ENCODE peak calls at places on chromosomes 11 and 22, in eight cellular contexts. G, U, L, I, C, P, W and Z are unnamed samples.

GRCh38 chr11:952406-953385 is 27.0 kb downstream of the AP2A2 start:
- DNase-seq in I (no peak), G (peak; percentile 27), P (no peak), W (no peak), L (no peak), U (peak; percentile 84), C (peak; percentile 38), Z (no peak)

GRCh38 chr22:46336119-46337078 is 885 bp downstream of the TRMU start:
- DNase-seq in W (no peak), L (no peak), C (peak; percentile 63), I (peak; percentile 35), G (no peak), U (peak; percentile 66), P (no peak), Z (no peak)

GRCh38 chr11:123145220-123145619 is 49.8 kb downstream of the CLMP start:
- DNase-seq in P (no peak), W (peak; percentile 38), I (no peak), U (no peak), G (peak; percentile 57), C (no peak), L (peak; percentile 50), Z (no peak)

GRCh38 chr11:65489061-65489705 is 9.7 kb upstream of the MALAT1 start:
- DNase-seq in L (no peak), P (no peak), U (peak; percentile 57), I (peak; percentile 34), C (peak; percentile 96), G (peak; percentile 84), W (no peak), Z (no peak)

GRCh38 chr11:47961383-47961782 is 19.0 kb upstream of the PTPRJ start:
- DNase-seq in I (peak; percentile 60), P (no peak), W (no peak), U (peak; percentile 7), C (peak; percentile 23), G (no peak), L (no peak), Z (no peak)

GRCh38 chr22:50192056-50192824 is 6.5 kb downstream of the TRABD start:
- DNase-seq in L (no peak), W (no peak), U (no peak), I (no peak), G (no peak), C (no peak), P (no peak), Z (no peak)

GRCh38 chr11:128585498-128586238 is 1.7 kb downstream of the ETS1 start:
- DNase-seq in L (no peak), U (no peak), I (no peak), C (no peak), W (no peak), P (no peak), G (no peak), Z (no peak)

GRCh38 chr11:113331436-113331835 is 17.1 kb downstream of the TTC12 start:
- DNase-seq in P (no peak), U (no peak), G (no peak), C (peak; percentile 31), I (no peak), L (no peak), W (no peak), Z (no peak)

GRCh38 chr22:38412435-38413084 is 42.4 kb downstream of the KCNJ4 start:
- DNase-seq in U (peak; percentile 50), I (peak; percentile 82), L (no peak), C (no peak), W (no peak), P (no peak), G (no peak), Z (no peak)

GRCh38 chr11:2309251-2310072 is 7.6 kb downstream of the TSPAN32 start:
- DNase-seq in L (no peak), G (no peak), P (no peak), U (peak; percentile 33), W (no peak), C (no peak), I (no peak), Z (no peak)

GRCh38 chr11:102530558-102530957 is at the start of gene MMP7:
- DNase-seq in I (no peak), P (no peak), U (no peak), C (no peak), W (no peak), L (peak; percentile 40), G (peak; percentile 26), Z (no peak)

GRCh38 chr11:119172513-119172912 is 4.0 kb downstream of the NLRX1 start:
- DNase-seq in U (no peak), P (no peak), W (no peak), G (no peak), C (no peak), L (no peak), I (peak; percentile 82), Z (no peak)

GRCh38 chr11:66541892-66542291 is 4.0 kb downstream of the ZDHHC24 start:
- DNase-seq in U (no peak), C (no peak), L (no peak), I (no peak), P (no peak), W (no peak), G (no peak), Z (no peak)
- H3K27ac ChIP-seq in U (no peak overlapping the region), C (no peak overlapping the region), L (no peak overlapping the region), I (no peak overlapping the region), P (no peak overlapping the region), W (no peak overlapping the region), G (no peak overlapping the region), Z (no peak overlapping the region)

GRCh38 chr11:110297726-110298297 is 1.4 kb upstream of the RDX start:
- DNase-seq in P (no peak), W (no peak), C (no peak), U (no peak), L (no peak), G (no peak), I (no peak), Z (no peak)

GRCh38 chr11:110297082-110297725 is 790 bp upstream of the RDX start:
- DNase-seq in U (no peak), I (peak; percentile 18), C (no peak), W (no peak), G (peak; percentile 13), P (no peak), L (no peak), Z (no peak)

GRCh38 chr11:110299006-110299785 is 2.8 kb upstream of the RDX start:
- DNase-seq in P (no peak), W (no peak), L (no peak), C (no peak), U (no peak), I (no peak), G (no peak), Z (no peak)

GRCh38 chr11:110296226-110297081 is at the start of gene RDX:
- DNase-seq in W (peak; percentile 35), C (peak; percentile 92), P (peak; percentile 79), U (peak; percentile 80), I (peak; percentile 93), L (no peak), G (peak; percentile 43), Z (peak; percentile 59)

DNA sequence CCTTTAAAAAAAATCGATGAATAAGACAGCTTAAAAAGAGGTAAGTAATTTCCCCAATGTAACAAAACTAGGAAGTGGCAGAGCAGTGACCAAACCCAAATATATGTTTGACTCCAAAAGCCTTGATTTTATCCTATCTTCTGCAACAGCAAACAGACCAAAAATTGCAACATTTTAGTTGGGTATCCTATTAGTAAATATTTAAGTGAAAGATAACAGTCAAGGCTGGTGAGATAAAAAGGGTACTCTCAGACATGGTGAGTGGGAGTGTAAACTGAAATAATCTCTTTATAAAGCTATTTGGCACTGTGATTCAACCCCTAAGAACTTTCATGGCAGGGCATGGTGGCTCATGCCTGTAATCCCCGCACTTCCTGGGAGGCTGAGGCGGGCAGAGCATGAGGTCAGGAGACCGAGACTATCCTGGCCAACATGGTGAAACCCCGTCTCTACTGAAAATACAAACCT is 1.9 kb upstream of the RDX start:
- DNase-seq in L (no peak), P (no peak), U (no peak), G (peak; percentile 17), I (no peak), C (no peak), W (no peak), Z (no peak)
- H3K27ac ChIP-seq in L (no peak overlapping the region), P (no peak overlapping the region), U (peak overlapping the region; percentile 96), G (no peak overlapping the region), I (no peak overlapping the region), C (no peak overlapping the region), W (no peak overlapping the region), Z (no peak overlapping the region)

DNA sequence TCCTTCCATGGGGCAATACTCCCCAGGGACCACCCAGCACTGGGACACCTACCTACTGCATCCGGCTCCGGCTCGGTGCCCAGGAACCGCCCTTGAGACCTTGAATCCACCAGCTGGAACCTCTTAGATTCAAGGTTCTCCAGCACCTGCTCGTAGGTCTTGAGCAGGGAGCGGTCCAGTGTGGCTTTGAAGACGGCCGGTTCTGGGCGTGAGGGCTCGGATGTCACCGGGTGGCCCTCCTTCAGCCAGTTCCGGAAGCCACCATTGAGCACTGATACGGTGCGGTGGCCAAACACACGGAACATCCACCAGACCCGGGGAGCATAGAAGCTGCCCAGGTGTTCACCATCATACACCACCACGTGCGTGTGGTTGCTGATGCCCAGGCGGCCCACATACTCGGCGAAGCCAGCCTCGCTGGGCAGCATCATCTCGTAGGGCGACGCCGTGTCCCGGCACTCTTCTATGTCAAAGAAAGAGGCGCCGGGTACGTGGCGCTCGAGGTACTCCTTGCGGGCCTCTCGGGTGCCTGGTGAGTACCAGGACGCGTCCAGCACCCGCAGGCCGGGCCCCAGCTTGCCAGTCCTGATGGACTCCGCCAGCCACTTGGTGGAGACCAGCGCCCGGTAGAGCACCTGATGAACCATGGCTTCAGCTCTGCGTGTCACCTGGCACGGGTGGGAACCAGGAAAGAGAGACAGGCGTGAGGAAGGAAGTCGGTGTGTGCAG is 997 bp downstream of the TST start:
- DNase-seq in W (no peak), G (no peak), L (no peak), I (no peak), C (no peak), U (peak; percentile 49), P (no peak), Z (no peak)
- H3K27ac ChIP-seq in W (peak overlapping the region; percentile 85), G (no peak overlapping the region), L (no peak overlapping the region), I (peak overlapping the region; percentile 87), C (peak overlapping the region; percentile 95), U (peak overlapping the region; percentile 95), P (peak overlapping the region; percentile 92), Z (peak overlapping the region; percentile 31)

GRCh38 chr11:35171226-35171625 is 32.3 kb downstream of the CD44 start:
- DNase-seq in L (no peak), C (no peak), G (no peak), I (no peak), P (no peak), U (no peak), W (no peak), Z (no peak)

GRCh38 chr11:35177370-35177769 is 38.4 kb downstream of the CD44 start:
- DNase-seq in W (no peak), G (peak; percentile 35), C (peak; percentile 59), L (no peak), I (no peak), U (no peak), P (no peak), Z (no peak)

GRCh38 chr11:35173620-35174278 is 34.8 kb downstream of the CD44 start:
- DNase-seq in P (no peak), L (no peak), W (no peak), C (no peak), U (no peak), I (no peak), G (no peak), Z (peak; percentile 46)

GRCh38 chr11:35173011-35173511 is 34.1 kb downstream of the CD44 start:
- DNase-seq in C (no peak), P (no peak), U (peak; percentile 63), I (no peak), G (no peak), L (no peak), W (peak; percentile 47), Z (no peak)

DNA sequence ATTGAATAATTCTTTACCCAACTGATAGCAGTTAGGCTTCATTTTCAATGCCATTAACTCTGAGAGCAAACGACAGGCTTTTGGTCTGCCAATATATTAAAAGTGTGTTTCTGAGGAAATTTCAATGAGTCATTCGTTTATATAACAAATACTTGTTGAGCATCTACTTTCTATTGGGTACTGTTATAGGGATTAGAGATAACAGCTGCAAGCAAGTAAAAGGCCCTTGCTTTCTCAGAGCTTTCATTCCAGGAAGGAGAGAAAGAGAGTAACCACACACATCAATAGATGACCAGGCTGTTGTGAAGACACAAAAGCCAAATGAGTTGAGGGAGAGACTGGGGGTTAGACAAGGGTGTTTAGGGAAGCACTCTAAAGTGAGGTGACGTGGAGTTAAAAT is 35.7 kb downstream of the CD44 start:
- DNase-seq in I (no peak), W (no peak), P (no peak), G (peak; percentile 74), U (no peak), C (no peak), L (no peak), Z (no peak)
- H3K27ac ChIP-seq in I (no peak overlapping the region), W (no peak overlapping the region), P (no peak overlapping the region), G (peak overlapping the region; percentile 74), U (no peak overlapping the region), C (no peak overlapping the region), L (peak overlapping the region; percentile 26), Z (peak overlapping the region; percentile 52)